ENCODE peak calls at places on chromosome 6, in four cellular contexts. One of them, this sample, is unnamed.

GRCh38 chr6:2619651-2620050 is 131.1 kb downstream of the MYLK4 start:
- DNase-seq in prostate gland: no peak
- DNase-seq in lower lobe of right lung: no peak
- DNase-seq in HCT116: no peak
- DNase-seq in this sample: no peak

GRCh38 chr6:149859938-149860337 is 4.2 kb downstream of the LRP11 start:
- DNase-seq in prostate gland: no peak
- DNase-seq in lower lobe of right lung: no peak
- DNase-seq in HCT116: no peak
- DNase-seq in this sample: no peak

GRCh38 chr6:13243033-13243432 is 85.3 kb downstream of the TBC1D7 start:
- DNase-seq in prostate gland: no peak
- DNase-seq in lower lobe of right lung: no peak
- DNase-seq in HCT116: no peak
- DNase-seq in this sample: no peak

GRCh38 chr6:112279044-112279916 is 24.9 kb upstream of the LAMA4 start:
- DNase-seq in prostate gland: no peak
- DNase-seq in lower lobe of right lung: no peak
- DNase-seq in HCT116: no peak
- DNase-seq in this sample: no peak

GRCh38 chr6:126631343-126631742 is 291.4 kb downstream of the CENPW start:
- DNase-seq in prostate gland: no peak
- DNase-seq in lower lobe of right lung: no peak
- DNase-seq in HCT116: no peak
- DNase-seq in this sample: peak; percentile 11

GRCh38 chr6:151592449-151593169 is 98.8 kb downstream of the CCDC170 start:
- DNase-seq in prostate gland: no peak
- DNase-seq in lower lobe of right lung: no peak
- DNase-seq in HCT116: no peak
- DNase-seq in this sample: no peak

GRCh38 chr6:54980511-54981275 is 134.1 kb downstream of the FAM83B start:
- DNase-seq in prostate gland: no peak
- DNase-seq in lower lobe of right lung: no peak
- DNase-seq in HCT116: no peak
- DNase-seq in this sample: peak; percentile 42

GRCh38 chr6:45543298-45544235 is 165.8 kb upstream of the SUPT3H start:
- DNase-seq in prostate gland: no peak
- DNase-seq in lower lobe of right lung: no peak
- DNase-seq in HCT116: no peak
- DNase-seq in this sample: no peak

GRCh38 chr6:158068893-158069799 is 87.5 kb downstream of the SYNJ2 start:
- DNase-seq in prostate gland: peak; percentile 79
- DNase-seq in lower lobe of right lung: peak; percentile 78
- DNase-seq in HCT116: no peak
- DNase-seq in this sample: no peak

GRCh38 chr6:142613981-142614380 is 312.2 kb downstream of the ADGRG6 start:
- DNase-seq in prostate gland: no peak
- DNase-seq in lower lobe of right lung: no peak
- DNase-seq in HCT116: no peak
- DNase-seq in this sample: no peak

GRCh38 chr6:169907419-169908115 is 156.1 kb downstream of the ERMARD start:
- DNase-seq in prostate gland: no peak
- DNase-seq in lower lobe of right lung: no peak
- DNase-seq in HCT116: no peak
- DNase-seq in this sample: no peak

GRCh38 chr6:43455034-43455747 is at the start of gene DLK2:
- DNase-seq in prostate gland: no peak
- DNase-seq in lower lobe of right lung: no peak
- DNase-seq in HCT116: no peak
- DNase-seq in this sample: no peak

GRCh38 chr6:39777661-39778060 is 14.5 kb upstream of the DAAM2 start:
- DNase-seq in prostate gland: no peak
- DNase-seq in lower lobe of right lung: no peak
- DNase-seq in HCT116: no peak
- DNase-seq in this sample: no peak

GRCh38 chr6:6915219-6915618 is 192.5 kb upstream of the RREB1 start:
- DNase-seq in prostate gland: no peak
- DNase-seq in lower lobe of right lung: no peak
- DNase-seq in HCT116: no peak
- DNase-seq in this sample: no peak

GRCh38 chr6:56690519-56691200 is 48.0 kb upstream of the DST start:
- DNase-seq in prostate gland: no peak
- DNase-seq in lower lobe of right lung: no peak
- DNase-seq in HCT116: no peak
- DNase-seq in this sample: no peak

GRCh38 chr6:37239950-37240713 is 17.4 kb upstream of the TBC1D22B start:
- DNase-seq in prostate gland: peak; percentile 27
- DNase-seq in lower lobe of right lung: peak; percentile 83
- DNase-seq in HCT116: peak; percentile 71
- DNase-seq in this sample: peak; percentile 97

GRCh38 chr6:160774399-160774798 is 72.4 kb downstream of the PLG start:
- DNase-seq in prostate gland: no peak
- DNase-seq in lower lobe of right lung: no peak
- DNase-seq in HCT116: no peak
- DNase-seq in this sample: no peak

GRCh38 chr6:33343953-33344611 is 26.5 kb upstream of the ZBTB22 start:
- DNase-seq in prostate gland: no peak
- DNase-seq in lower lobe of right lung: no peak
- DNase-seq in HCT116: no peak
- DNase-seq in this sample: no peak

GRCh38 chr6:144294016-144294415 is 8.9 kb downstream of the UTRN start:
- DNase-seq in prostate gland: no peak
- DNase-seq in lower lobe of right lung: no peak
- DNase-seq in HCT116: no peak
- DNase-seq in this sample: peak; percentile 47

GRCh38 chr6:17385660-17386059 is 7.7 kb upstream of the CAP2 start:
- DNase-seq in prostate gland: no peak
- DNase-seq in lower lobe of right lung: no peak
- DNase-seq in HCT116: no peak
- DNase-seq in this sample: no peak

GRCh38 chr6:55679503-55679902 is 100.5 kb upstream of the HMGCLL1 start:
- DNase-seq in prostate gland: no peak
- DNase-seq in lower lobe of right lung: no peak
- DNase-seq in HCT116: no peak
- DNase-seq in this sample: no peak

GRCh38 chr6:143941852-143942627 is 66.0 kb downstream of the PLAGL1 start:
- DNase-seq in prostate gland: peak; percentile 14
- DNase-seq in lower lobe of right lung: peak; percentile 78
- DNase-seq in HCT116: peak; percentile 51
- DNase-seq in this sample: peak; percentile 11

GRCh38 chr6:91142154-91142553 is 555.3 kb upstream of the MAP3K7 start:
- DNase-seq in prostate gland: no peak
- DNase-seq in lower lobe of right lung: no peak
- DNase-seq in HCT116: no peak
- DNase-seq in this sample: no peak

GRCh38 chr6:147874322-147874721 is 365.8 kb downstream of the SAMD5 start:
- DNase-seq in prostate gland: no peak
- DNase-seq in lower lobe of right lung: no peak
- DNase-seq in HCT116: no peak
- DNase-seq in this sample: no peak

GRCh38 chr6:169172435-169172834 is 81.2 kb downstream of the THBS2 start:
- DNase-seq in prostate gland: no peak
- DNase-seq in lower lobe of right lung: no peak
- DNase-seq in HCT116: peak; percentile 35
- DNase-seq in this sample: no peak

GRCh38 chr6:40328376-40328987 is 258.7 kb downstream of the LRFN2 start:
- DNase-seq in prostate gland: peak; percentile 55
- DNase-seq in lower lobe of right lung: peak; percentile 52
- DNase-seq in HCT116: peak; percentile 33
- DNase-seq in this sample: no peak

GRCh38 chr6:46628498-46628897 is 24.1 kb downstream of the CYP39A1 start:
- DNase-seq in prostate gland: no peak
- DNase-seq in lower lobe of right lung: no peak
- DNase-seq in HCT116: no peak
- DNase-seq in this sample: no peak

GRCh38 chr6:76703786-76704185 is 631.3 kb upstream of the IMPG1 start:
- DNase-seq in prostate gland: no peak
- DNase-seq in lower lobe of right lung: no peak
- DNase-seq in HCT116: no peak
- DNase-seq in this sample: no peak

GRCh38 chr6:76697585-76697984 is 625.1 kb upstream of the IMPG1 start:
- DNase-seq in prostate gland: no peak
- DNase-seq in lower lobe of right lung: no peak
- DNase-seq in HCT116: peak; percentile 61
- DNase-seq in this sample: no peak

GRCh38 chr6:76702187-76702586 is 629.7 kb upstream of the IMPG1 start:
- DNase-seq in prostate gland: no peak
- DNase-seq in lower lobe of right lung: no peak
- DNase-seq in HCT116: no peak
- DNase-seq in this sample: no peak

GRCh38 chr6:76703285-76703684 is 630.8 kb upstream of the IMPG1 start:
- DNase-seq in prostate gland: no peak
- DNase-seq in lower lobe of right lung: no peak
- DNase-seq in HCT116: no peak
- DNase-seq in this sample: no peak

DNA sequence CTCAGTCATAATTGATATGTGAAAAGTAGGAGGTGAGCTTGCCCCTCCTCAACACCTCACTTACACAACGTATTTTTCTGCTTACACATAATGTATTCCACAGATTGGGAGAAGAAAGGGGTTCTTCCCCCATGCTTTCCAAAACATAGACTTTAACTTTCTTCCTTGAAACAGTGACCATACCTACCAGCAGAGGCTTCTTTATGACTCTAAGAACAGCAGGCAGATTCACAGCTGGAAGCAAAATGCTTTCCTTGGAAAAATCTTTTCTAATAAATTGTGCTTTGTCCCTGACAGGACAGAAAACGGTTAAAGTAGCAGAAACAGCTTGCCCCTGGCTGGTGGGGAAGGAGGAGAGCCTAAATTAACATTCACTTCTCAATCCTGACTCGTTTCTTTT is 629.1 kb upstream of the IMPG1 start:
- DNase-seq in prostate gland: no peak
- DNase-seq in lower lobe of right lung: no peak
- DNase-seq in HCT116: no peak
- DNase-seq in this sample: no peak
- TF ChIP-seq CTCF in prostate gland: no peak
- TF ChIP-seq CTCF in lower lobe of right lung: no peak
- TF ChIP-seq CTCF in HCT116: no peak
- TF ChIP-seq CTCF in this sample: no peak

DNA sequence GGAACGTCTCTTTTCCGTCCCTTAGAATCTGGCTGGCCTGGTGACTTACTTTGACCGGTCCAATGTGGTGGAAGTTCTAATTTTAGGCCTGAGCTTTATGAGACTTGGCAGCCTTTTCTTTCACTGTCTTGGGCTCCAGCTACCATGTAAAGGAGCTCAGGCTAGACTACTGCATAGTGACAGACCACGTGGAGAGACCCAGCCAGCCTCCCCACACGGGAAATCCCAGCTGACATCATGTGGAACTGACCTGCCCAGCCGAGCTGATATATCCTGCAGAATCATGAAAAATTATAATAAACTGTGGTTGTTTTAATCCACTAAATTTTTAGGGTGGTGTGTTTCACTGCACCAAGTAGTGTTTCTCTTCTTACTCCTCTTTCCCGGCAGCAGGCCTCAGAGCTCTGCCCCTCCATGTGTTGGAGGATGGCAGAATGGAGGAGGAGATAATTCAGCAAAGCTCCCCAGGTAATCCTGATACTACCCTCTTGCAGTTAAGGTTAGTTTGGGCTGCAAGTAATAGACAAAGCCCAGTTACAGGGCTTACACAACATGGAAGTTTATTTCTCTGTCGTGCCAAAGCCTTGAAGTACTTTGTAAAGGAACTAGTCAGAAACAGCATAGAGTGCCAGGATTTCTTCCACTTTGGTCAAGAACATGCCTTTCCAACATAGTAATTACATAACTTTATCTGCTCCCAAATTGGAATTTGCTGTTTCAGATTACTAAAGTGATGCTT is 87.5 kb downstream of the SH3BGRL2 start:
- DNase-seq in prostate gland: no peak
- DNase-seq in lower lobe of right lung: no peak
- DNase-seq in HCT116: no peak
- DNase-seq in this sample: no peak
- H3K4me3 ChIP-seq in prostate gland: no peak overlapping the region
- H3K4me3 ChIP-seq in lower lobe of right lung: no peak overlapping the region
- H3K4me3 ChIP-seq in HCT116: no peak overlapping the region
- H3K4me3 ChIP-seq in this sample: no peak overlapping the region

DNA sequence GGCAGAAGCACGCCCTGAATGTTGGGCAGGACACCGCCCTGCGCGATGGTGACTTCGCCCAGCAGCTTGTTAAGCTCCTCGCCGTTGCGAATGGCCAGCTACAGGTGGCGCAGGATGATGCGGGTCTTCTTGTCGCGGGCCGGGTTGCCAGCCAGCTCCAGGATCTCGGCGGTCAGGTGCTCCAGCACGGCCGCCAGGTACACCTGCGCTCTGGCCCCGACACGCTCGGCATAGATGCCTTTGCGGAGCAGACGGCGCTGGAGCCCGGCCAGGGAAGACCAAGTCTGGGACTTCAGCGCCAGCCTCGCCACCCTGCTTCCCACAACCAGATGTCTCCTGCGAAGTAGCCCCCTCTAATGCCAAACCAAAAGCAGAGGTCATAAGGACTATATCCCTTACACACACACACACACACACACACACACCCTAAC is 8.0 kb upstream of the SLC17A3 start:
- DNase-seq in prostate gland: no peak
- DNase-seq in lower lobe of right lung: peak; percentile 61
- DNase-seq in HCT116: no peak
- DNase-seq in this sample: no peak
- TF ChIP-seq CTCF in prostate gland: no peak
- TF ChIP-seq CTCF in lower lobe of right lung: no peak
- TF ChIP-seq CTCF in HCT116: no peak
- TF ChIP-seq CTCF in this sample: no peak

GRCh38 chr6:1315201-1315559 is 3.3 kb downstream of the FOXQ1 start:
- DNase-seq in prostate gland: no peak
- DNase-seq in lower lobe of right lung: no peak
- DNase-seq in HCT116: no peak
- DNase-seq in this sample: no peak
- H3K4me3 ChIP-seq in prostate gland: no peak overlapping the region
- H3K4me3 ChIP-seq in lower lobe of right lung: peak overlapping the region; percentile 50
- H3K4me3 ChIP-seq in HCT116: no peak overlapping the region
- H3K4me3 ChIP-seq in this sample: no peak overlapping the region

DNA sequence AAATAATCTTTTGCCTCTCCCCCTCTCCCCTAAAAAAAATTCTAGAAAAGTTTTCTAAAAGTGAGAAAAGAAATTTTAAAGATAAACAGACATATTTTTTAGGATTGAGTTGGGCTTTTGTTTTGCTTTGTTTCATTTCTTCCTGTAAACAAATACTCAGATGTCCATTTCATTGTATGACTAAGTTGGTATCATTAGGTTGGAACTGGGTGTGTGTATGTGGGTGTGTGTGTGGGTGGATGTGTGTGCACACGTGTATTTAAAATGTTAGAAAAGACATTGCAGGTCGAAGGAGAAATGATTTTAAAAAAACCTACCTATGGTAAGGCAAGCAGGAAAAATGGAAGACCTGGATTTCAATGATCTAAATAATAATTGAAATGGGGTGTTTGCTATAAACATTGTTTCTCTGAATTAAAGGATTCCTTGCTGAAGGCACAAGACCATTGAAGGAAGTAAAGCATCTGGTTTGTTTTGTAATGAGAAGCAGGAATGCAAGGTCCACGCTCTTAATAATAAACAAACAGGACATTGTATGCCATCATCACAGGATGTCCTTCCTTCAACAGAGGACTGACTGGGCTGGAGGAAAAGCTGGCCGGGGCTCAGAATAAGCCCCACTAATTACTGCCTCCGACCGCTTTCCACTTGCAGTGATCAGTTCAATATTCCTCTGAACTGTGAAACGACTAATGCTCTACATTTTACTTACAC is 1.0 kb upstream of the PRDM1 start:
- DNase-seq in prostate gland: no peak
- DNase-seq in lower lobe of right lung: no peak
- DNase-seq in HCT116: no peak
- DNase-seq in this sample: peak; percentile 54
- TF ChIP-seq CTCF in prostate gland: no peak
- TF ChIP-seq CTCF in lower lobe of right lung: no peak
- TF ChIP-seq CTCF in HCT116: no peak
- TF ChIP-seq CTCF in this sample: no peak

GRCh38 chr6:41467627-41468404 is 78.4 kb upstream of the FOXP4 start:
- DNase-seq in prostate gland: no peak
- DNase-seq in lower lobe of right lung: no peak
- DNase-seq in HCT116: no peak
- DNase-seq in this sample: no peak
- H3K4me3 ChIP-seq in prostate gland: no peak overlapping the region
- H3K4me3 ChIP-seq in lower lobe of right lung: no peak overlapping the region
- H3K4me3 ChIP-seq in HCT116: no peak overlapping the region
- H3K4me3 ChIP-seq in this sample: no peak overlapping the region

This sample was measured in HFF-Myc.